ENCODE peak calls at places on chromosomes 2 and 18, in four cellular contexts. V is GM12878, Y is HepG2, Q is H1. R is an unnamed sample.
A peak's percentile ranks its signal among the peaks of the same experiment; 100 is the strongest.

GRCh38 chr2:74138219-74138951 is 9.3 kb downstream of the BOLA3 start:
- DNase-seq in V (no peak), Y (no peak), Q (no peak), R (no peak)

GRCh38 chr2:188623995-188624643 is 332.4 kb downstream of the GULP1 start:
- DNase-seq in V (no peak), Y (no peak), Q (no peak), R (no peak)

GRCh38 chr18:70289351-70290330 is 796 bp downstream of the SOCS6 start:
- DNase-seq in V (no peak), Y (no peak), Q (peak; percentile 72), R (no peak)

GRCh38 chr18:59279193-59279592 is 5.9 kb upstream of the RAX start:
- DNase-seq in V (no peak), Y (no peak), Q (no peak), R (no peak)

GRCh38 chr2:132547089-132547687 is 122.8 kb downstream of the LYPD1 start:
- DNase-seq in V (peak; percentile 8), Y (peak; percentile 59), Q (peak; percentile 81), R (peak; percentile 67)

GRCh38 chr2:46050027-46050426 is 247.2 kb upstream of the EPAS1 start:
- DNase-seq in V (no peak), Y (no peak), Q (no peak), R (no peak)

GRCh38 chr2:237441605-237442004 is 27.6 kb upstream of the COL6A3 start:
- DNase-seq in V (no peak), Y (no peak), Q (no peak), R (no peak)

GRCh38 chr18:45829896-45830295 is 4.4 kb downstream of the SIGLEC15 start:
- DNase-seq in V (no peak), Y (no peak), Q (no peak), R (no peak)

GRCh38 chr2:236176951-236177350 is 8.8 kb upstream of the GBX2 start:
- DNase-seq in V (no peak), Y (no peak), Q (no peak), R (no peak)

GRCh38 chr2:31241625-31242270 is 7.8 kb downstream of the EHD3 start:
- DNase-seq in V (no peak), Y (no peak), Q (no peak), R (no peak)

GRCh38 chr18:32906506-32907214 is 133.8 kb upstream of the KLHL14 start:
- DNase-seq in V (no peak), Y (no peak), Q (no peak), R (no peak)
- H3K9ac ChIP-seq in V (no peak overlapping the region), Y (no peak overlapping the region), Q (no peak overlapping the region), R (no peak overlapping the region)

DNA sequence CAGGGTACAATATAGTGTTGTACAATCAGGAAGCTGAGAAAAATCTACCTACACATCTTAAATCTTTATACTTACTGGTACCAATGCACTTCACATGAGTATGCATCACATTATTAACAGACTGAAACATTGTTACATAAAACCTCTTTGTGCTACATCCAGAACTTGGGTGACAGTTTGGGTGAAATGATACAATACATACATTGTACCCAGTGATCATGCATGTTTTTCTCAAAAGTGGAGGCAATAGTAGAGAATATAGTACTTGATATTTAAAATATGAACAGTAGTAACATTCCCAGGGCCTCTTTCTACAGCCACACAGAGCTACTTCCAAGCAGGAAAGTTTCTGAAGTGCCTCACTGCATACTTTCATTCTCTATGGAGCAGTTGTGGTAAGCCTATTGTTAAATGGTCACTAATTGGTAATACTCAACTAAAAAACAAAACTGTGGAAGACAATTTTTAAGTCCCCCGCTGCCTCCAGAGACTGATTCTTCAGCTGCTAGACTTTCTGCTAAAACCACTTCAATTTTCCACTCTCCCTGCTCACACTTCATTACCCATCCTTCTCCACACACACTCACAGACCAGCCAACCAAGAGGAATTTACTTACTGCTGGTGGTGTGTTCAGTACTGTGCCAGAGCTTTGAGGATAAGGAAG is 22.9 kb upstream of the GRB14 start:
- DNase-seq in V (no peak), Y (no peak), Q (no peak), R (no peak)
- TF ChIP-seq SUZ12 in V (no peak), Y (no peak), Q (no peak), R (no peak)

DNA sequence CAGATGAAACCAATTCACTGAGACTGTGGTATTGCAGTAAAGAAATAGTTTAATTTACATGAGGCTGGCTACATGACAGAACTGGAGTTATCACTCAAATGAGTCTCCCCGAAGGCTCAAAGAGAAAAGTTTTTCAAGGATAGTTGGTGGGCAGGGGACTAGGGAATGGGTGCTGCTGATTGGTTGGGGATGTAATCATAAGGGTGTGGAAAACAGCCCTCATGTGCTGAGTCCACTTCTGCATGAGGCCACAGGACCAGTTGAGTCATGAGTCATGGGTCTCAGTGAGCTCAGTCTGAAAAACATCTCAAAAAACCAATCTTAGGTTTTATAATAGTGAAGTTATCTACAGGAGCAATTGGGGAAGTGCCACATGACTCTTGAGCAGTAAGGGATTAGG is 173.1 kb upstream of the NDUFV2 start:
- DNase-seq in V (no peak), Y (no peak), Q (no peak), R (no peak)
- H3K9me3 ChIP-seq in V (peaks cover 7% of the 10 kb centered on the region), Y (peaks cover 27% of the 10 kb centered on the region), Q (peaks cover 39% of the 10 kb centered on the region), R (peaks cover 46% of the 10 kb centered on the region)

GRCh38 chr2:182717451-182718215 is 1.6 kb downstream of the DNAJC10 start:
- DNase-seq in V (no peak), Y (no peak), Q (no peak), R (no peak)
- H3K9ac ChIP-seq in V (no peak overlapping the region), Y (peak overlapping the region; percentile 94), Q (no peak overlapping the region), R (no peak overlapping the region)

GRCh38 chr2:162058973-162059668 is 14.9 kb downstream of the DPP4 start:
- DNase-seq in V (peak; percentile 84), Y (no peak), Q (no peak), R (no peak)
- TF ChIP-seq SUZ12 in V (no peak), Y (no peak), Q (no peak), R (no peak)

DNA sequence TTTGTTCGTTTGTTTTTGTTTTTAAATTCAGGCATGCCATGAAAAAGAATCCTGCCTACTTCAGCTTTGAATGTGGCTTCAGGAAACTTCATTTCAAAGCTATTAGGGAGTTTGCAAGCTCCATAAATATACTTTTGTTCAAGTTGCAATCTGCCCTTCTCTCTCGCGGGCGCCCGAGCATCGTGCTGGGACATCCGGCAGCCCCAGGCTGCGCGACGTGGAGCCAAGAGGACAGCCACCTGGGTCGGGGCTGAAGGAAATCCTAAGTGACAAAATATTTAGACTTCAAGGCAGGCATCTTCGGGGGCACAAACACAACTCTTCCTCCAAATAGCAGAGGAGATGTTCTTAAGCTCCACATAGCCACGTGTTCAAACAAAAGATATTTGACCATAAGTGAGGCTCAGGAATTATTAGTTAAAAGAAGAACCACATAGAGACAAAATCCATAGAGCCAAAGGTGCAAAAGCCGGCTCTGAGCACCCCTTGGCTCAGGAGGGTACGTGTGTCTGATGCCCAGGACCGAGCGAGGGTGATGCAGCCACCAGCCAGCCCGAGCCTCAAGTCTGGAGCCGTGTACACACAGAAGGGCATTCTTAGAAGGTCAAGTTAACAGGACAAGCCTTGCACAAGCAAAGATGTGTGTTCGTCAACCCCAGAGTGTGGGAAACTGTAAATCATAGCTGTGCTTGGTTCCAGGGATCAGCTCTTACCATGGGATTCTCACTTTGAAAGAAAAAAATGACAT is 256.5 kb upstream of the SALL3 start:
- DNase-seq in V (no peak), Y (no peak), Q (no peak), R (no peak)
- H3K9me3 ChIP-seq in V (no peaks in the 10 kb centered on the region), Y (no peaks in the 10 kb centered on the region), Q (no peaks in the 10 kb centered on the region), R (no peaks in the 10 kb centered on the region)